ENCODE peak calls at places on chromosome 2, in five cellular contexts. L is lower lobe of right lung; I is substantia nigra; O is activated naive CD8-positive, alpha-beta T cell treated with anti-CD3 and anti-CD28 coated beads for 36 hours; Q is RWPE1. Z is an unnamed sample.

GRCh38 chr2:38109732-38110181 is 33.8 kb upstream of the CYP1B1 start:
- DNase-seq in L (no peak), I (no peak), O (no peak), Q (peak), Z (no peak)

GRCh38 chr2:207288628-207289027 is 122.9 kb upstream of the KLF7 start:
- DNase-seq in L (no peak), I (no peak), O (no peak), Q (no peak), Z (no peak)

GRCh38 chr2:9844581-9844980 is 1.3 kb downstream of the TAF1B start:
- DNase-seq in L (no peak), I (no peak), O (no peak), Q (peak), Z (no peak)

GRCh38 chr2:3132466-3132865 is 245.2 kb downstream of the EIPR1 start:
- DNase-seq in L (no peak), I (no peak), O (no peak), Q (no peak), Z (no peak)

GRCh38 chr2:43759195-43759594 is 14.6 kb upstream of the DYNC2LI1 start:
- DNase-seq in L (no peak), I (no peak), O (no peak), Q (peak), Z (no peak)

GRCh38 chr2:174570325-174570958 is 27.2 kb downstream of the WIPF1 start:
- DNase-seq in L (no peak), I (no peak), O (no peak), Q (peak), Z (no peak)

GRCh38 chr2:217792611-217793527 is 209.9 kb downstream of the TNS1 start:
- DNase-seq in L (no peak), I (no peak), O (no peak), Q (no peak), Z (no peak)

GRCh38 chr2:226552571-226553285 is 246.9 kb downstream of the IRS1 start:
- DNase-seq in L (no peak), I (no peak), O (no peak), Q (no peak), Z (no peak)

GRCh38 chr2:19073522-19073921 is 284.9 kb downstream of the OSR1 start:
- DNase-seq in L (no peak), I (no peak), O (no peak), Q (peak), Z (peak)

GRCh38 chr2:197628043-197628500 is 47.3 kb downstream of the RFTN2 start:
- DNase-seq in L (no peak), I (peak), O (no peak), Q (no peak), Z (no peak)

GRCh38 chr2:211931314-211931713 is 607.3 kb downstream of the ERBB4 start:
- DNase-seq in L (no peak), I (no peak), O (no peak), Q (peak), Z (no peak)

GRCh38 chr2:215140166-215140707 is 1.8 kb upstream of the ABCA12 start:
- DNase-seq in L (no peak), I (no peak), O (no peak), Q (no peak), Z (no peak)

GRCh38 chr2:232592687-232593407 is 40.6 kb upstream of the EFHD1 start:
- DNase-seq in L (no peak), I (no peak), O (no peak), Q (peak), Z (no peak)

GRCh38 chr2:28101892-28102291 is 211.4 kb downstream of the BABAM2 start:
- DNase-seq in L (no peak), I (no peak), O (no peak), Q (no peak), Z (no peak)

GRCh38 chr2:34229998-34230397 is 630.9 kb upstream of the FAM98A start:
- DNase-seq in L (peak), I (no peak), O (no peak), Q (no peak), Z (no peak)

GRCh38 chr2:121635371-121635770 is 13.9 kb downstream of the CLASP1 start:
- DNase-seq in L (no peak), I (no peak), O (no peak), Q (no peak), Z (no peak)

GRCh38 chr2:138441916-138442315 is 59.7 kb upstream of the SPOPL start:
- DNase-seq in L (no peak), I (no peak), O (no peak), Q (no peak), Z (no peak)

GRCh38 chr2:107775171-107775570 is 51.5 kb upstream of the RGPD4 start:
- DNase-seq in L (no peak), I (no peak), O (no peak), Q (no peak), Z (no peak)

GRCh38 chr2:30709516-30709915 is 97.7 kb downstream of the CAPN13 start:
- DNase-seq in L (no peak), I (no peak), O (no peak), Q (no peak), Z (no peak)

GRCh38 chr2:46827274-46827930 is 88.2 kb downstream of the MCFD2 start:
- DNase-seq in L (no peak), I (no peak), O (no peak), Q (no peak), Z (no peak)

GRCh38 chr2:241562269-241562891 is 3.8 kb downstream of the BOK start:
- DNase-seq in L (peak), I (no peak), O (no peak), Q (no peak), Z (no peak)

GRCh38 chr2:61220768-61221167 is 58.8 kb downstream of the C2orf74 start:
- DNase-seq in L (no peak), I (no peak), O (no peak), Q (no peak), Z (no peak)

GRCh38 chr2:66925128-66925527 is 472.0 kb upstream of the ETAA1 start:
- DNase-seq in L (no peak), I (no peak), O (no peak), Q (peak), Z (no peak)

GRCh38 chr2:89851583-89851905 is 1160.1 kb downstream of the RPIA start:
- DNase-seq in L (no peak), I (no peak), O (no peak), Q (no peak), Z (no peak)

GRCh38 chr2:112151275-112151674 is 13.1 kb downstream of the FBLN7 start:
- DNase-seq in L (no peak), I (no peak), O (no peak), Q (no peak), Z (no peak)

GRCh38 chr2:49770919-49771318 is 616.6 kb upstream of the FSHR start:
- DNase-seq in L (no peak), I (peak), O (peak), Q (no peak), Z (no peak)

Z was measured in HTR-8/SVneo.